ENCODE peak calls at places on chromosome 20, in seven cellular contexts. T, C, O, R, L, J and K are unnamed samples.

GRCh38 chr20:10447028-10447427 is 11.9 kb downstream of the SLX4IP start:
- DNase-seq in O (peak; percentile 82), C (no peak), J (peak; percentile 67), L (no peak), T (peak; percentile 51), R (peak; percentile 77), K (peak; percentile 70)

GRCh38 chr20:53914091-53914860 is 156.1 kb downstream of the BCAS1 start:
- DNase-seq in J (no peak), R (peak; percentile 69), C (no peak), T (peak; percentile 43), L (no peak), O (peak; percentile 80), K (peak; percentile 69)

GRCh38 chr20:16262594-16262993 is 310.7 kb downstream of the KIF16B start:
- DNase-seq in O (no peak), R (no peak), L (no peak), J (no peak), T (no peak), C (no peak), K (no peak)

GRCh38 chr20:23923891-23924435 is 44.4 kb upstream of the CST5 start:
- DNase-seq in T (no peak), R (no peak), C (no peak), L (no peak), O (no peak), J (no peak), K (no peak)

GRCh38 chr20:61494763-61495595 is 242.9 kb downstream of the CDH4 start:
- DNase-seq in O (no peak), L (no peak), J (no peak), C (no peak), T (no peak), R (no peak), K (no peak)

GRCh38 chr20:50340586-50340985 is 150.0 kb downstream of the CEBPB start:
- DNase-seq in C (no peak), R (no peak), T (no peak), O (no peak), J (no peak), L (no peak), K (no peak)

GRCh38 chr20:64226686-64227576 is 28.6 kb upstream of the PCMTD2 start:
- DNase-seq in J (no peak), R (no peak), L (no peak), O (no peak), C (no peak), T (no peak), K (no peak)

GRCh38 chr20:49768204-49769124 is 44.2 kb upstream of the SLC9A8 start:
- DNase-seq in J (no peak), O (peak; percentile 89), L (peak; percentile 70), T (peak; percentile 92), R (peak; percentile 97), C (peak; percentile 90), K (peak; percentile 87)

GRCh38 chr20:11377761-11378160 is 539.9 kb upstream of the BTBD3 start:
- DNase-seq in J (no peak), T (no peak), L (no peak), C (no peak), R (no peak), O (no peak), K (no peak)

GRCh38 chr20:7650081-7650480 is 290.2 kb downstream of the HAO1 start:
- DNase-seq in T (no peak), R (no peak), J (no peak), C (no peak), O (no peak), L (no peak), K (no peak)

GRCh38 chr20:36825374-36826104 is 50.4 kb upstream of the TLDC2 start:
- DNase-seq in T (no peak), L (no peak), J (no peak), R (no peak), O (no peak), C (no peak), K (no peak)

GRCh38 chr20:62977613-62978558 is 25.4 kb downstream of the SLC17A9 start:
- DNase-seq in C (no peak), R (no peak), T (no peak), O (no peak), J (peak; percentile 51), L (no peak), K (no peak)

GRCh38 chr20:53828673-53829085 is 235.0 kb upstream of the ZNF217 start:
- DNase-seq in J (peak; percentile 29), L (no peak), C (no peak), T (peak; percentile 91), O (peak; percentile 93), R (peak; percentile 91), K (peak; percentile 94)

GRCh38 chr20:23637282-23638221 is at the start of gene CST3:
- DNase-seq in C (peak; percentile 91), T (peak; percentile 89), R (peak; percentile 94), L (peak; percentile 96), J (peak; percentile 68), O (peak; percentile 87), K (peak; percentile 93)

GRCh38 chr20:6579824-6580223 is 187.7 kb upstream of the BMP2 start:
- DNase-seq in O (peak; percentile 39), L (no peak), J (no peak), R (peak; percentile 55), C (no peak), T (no peak), K (no peak)

GRCh38 chr20:53599039-53599362 is 5.4 kb upstream of the ZNF217 start:
- DNase-seq in L (peak; percentile 12), T (no peak), R (no peak), O (no peak), C (no peak), J (no peak), K (no peak)

GRCh38 chr20:23658989-23659609 is 21.3 kb upstream of the CST3 start:
- DNase-seq in L (no peak), C (no peak), J (no peak), R (no peak), O (no peak), T (no peak), K (no peak)

GRCh38 chr20:38685853-38686473 is 38.3 kb upstream of the SLC32A1 start:
- DNase-seq in J (no peak), R (peak; percentile 69), T (peak; percentile 43), O (peak; percentile 38), L (peak; percentile 46), C (peak; percentile 46), K (peak; percentile 57)

GRCh38 chr20:6848992-6849391 is 81.5 kb downstream of the BMP2 start:
- DNase-seq in C (no peak), L (no peak), T (no peak), R (no peak), O (no peak), J (no peak), K (no peak)

GRCh38 chr20:31675828-31676533 is 38.3 kb downstream of the COX4I2 start:
- DNase-seq in L (no peak), C (peak; percentile 39), O (peak; percentile 52), R (peak; percentile 83), J (no peak), T (peak; percentile 76), K (peak; percentile 20)

GRCh38 chr20:57381596-57382503 is 9.3 kb upstream of the RBM38 start:
- DNase-seq in O (peak; percentile 40), T (peak; percentile 68), R (peak; percentile 81), L (peak; percentile 86), C (peak; percentile 73), J (peak; percentile 39), K (peak; percentile 74)

GRCh38 chr20:63540417-63541186 is 3.4 kb upstream of the PTK6 start:
- DNase-seq in J (no peak), L (no peak), R (no peak), T (peak; percentile 50), C (no peak), O (no peak), K (peak; percentile 69)

GRCh38 chr20:2217857-2218529 is 77.8 kb upstream of the TGM3 start:
- DNase-seq in T (no peak), L (no peak), O (no peak), R (no peak), J (no peak), C (peak; percentile 43), K (no peak)

GRCh38 chr20:24942679-24943078 is 6.4 kb upstream of the CST7 start:
- DNase-seq in J (no peak), O (no peak), T (no peak), R (no peak), C (no peak), L (no peak), K (no peak)
- H3K9me3 ChIP-seq in J (peaks cover 5% of the 10 kb centered on the region), O (no peaks in the 10 kb centered on the region), T (peaks cover 10% of the 10 kb centered on the region), R (no peaks in the 10 kb centered on the region), C (no peaks in the 10 kb centered on the region), L (no peaks in the 10 kb centered on the region), K (no peaks in the 10 kb centered on the region)

DNA sequence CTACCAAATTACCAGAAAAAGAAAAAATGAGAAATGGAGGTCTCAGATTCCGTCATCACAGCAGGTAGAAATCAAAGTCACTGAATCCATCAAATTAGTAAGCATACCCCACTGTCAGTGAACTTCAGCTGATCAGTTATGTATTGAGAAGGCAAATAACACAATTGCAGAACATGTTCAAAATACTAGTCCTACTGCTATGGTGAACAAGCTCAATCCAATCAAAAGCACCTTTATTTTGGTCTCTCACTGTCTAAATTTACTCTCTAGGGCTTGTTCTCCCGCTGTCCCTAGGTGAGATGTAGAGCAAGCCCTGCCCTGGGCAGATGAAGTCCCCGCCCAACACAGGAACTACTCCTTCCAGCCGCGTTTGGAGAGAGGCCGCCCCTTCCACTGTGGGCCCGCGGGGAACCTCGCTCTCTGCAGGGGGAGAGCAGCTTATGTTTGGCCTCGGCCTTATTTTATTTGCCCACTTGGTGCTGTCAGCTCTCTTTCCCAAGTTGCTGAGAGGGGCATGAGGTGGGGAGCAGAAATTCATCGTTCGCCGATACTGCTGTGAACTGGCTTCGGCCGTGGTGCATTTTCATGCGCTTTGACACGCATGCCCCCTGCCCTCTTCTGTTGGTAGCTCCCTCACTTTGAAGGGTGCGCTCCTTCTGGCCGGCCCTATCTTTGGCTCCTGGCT is 14.3 kb upstream of the MAP1LC3A start:
- DNase-seq in C (no peak), L (no peak), T (no peak), O (no peak), J (no peak), R (peak; percentile 24), K (no peak)
- H3K4me3 ChIP-seq in C (no peak overlapping the region), L (no peak overlapping the region), T (no peak overlapping the region), O (no peak overlapping the region), J (no peak overlapping the region), R (no peak overlapping the region), K (no peak overlapping the region)

GRCh38 chr20:30484749-30485070 is 772.8 kb upstream of the DEFB115 start:
- DNase-seq in L (no peak), J (no peak), R (no peak), O (no peak), T (no peak), C (no peak), K (no peak)
- H3K9me3 ChIP-seq in L (no peaks in the 10 kb centered on the region), J (no peaks in the 10 kb centered on the region), R (no peaks in the 10 kb centered on the region), O (no peaks in the 10 kb centered on the region), T (peaks cover 6% of the 10 kb centered on the region), C (no peaks in the 10 kb centered on the region), K (no peaks in the 10 kb centered on the region)

GRCh38 chr20:48025661-48026060 is 240.4 kb upstream of the SULF2 start:
- DNase-seq in C (no peak), J (no peak), R (peak; percentile 67), T (peak; percentile 67), L (no peak), O (peak; percentile 89), K (peak; percentile 76)

GRCh38 chr20:48019940-48020339 is 234.7 kb upstream of the SULF2 start:
- DNase-seq in R (no peak), C (no peak), J (no peak), L (no peak), T (no peak), O (no peak), K (no peak)

GRCh38 chr20:48026981-48027592 is 241.8 kb upstream of the SULF2 start:
- DNase-seq in C (no peak), R (peak; percentile 32), O (peak; percentile 57), T (no peak), L (no peak), J (no peak), K (no peak)

GRCh38 chr20:48019496-48019895 is 234.2 kb upstream of the SULF2 start:
- DNase-seq in O (peak; percentile 66), T (no peak), C (no peak), J (no peak), R (no peak), L (no peak), K (no peak)

GRCh38 chr20:48025061-48025515 is 239.8 kb upstream of the SULF2 start:
- DNase-seq in C (peak; percentile 91), L (no peak), T (peak; percentile 85), O (peak; percentile 98), R (peak; percentile 95), J (no peak), K (peak; percentile 92)
- H3K4me3 ChIP-seq in C (peak overlapping the region; percentile 34), L (no peak overlapping the region), T (peak overlapping the region; percentile 52), O (no peak overlapping the region), R (no peak overlapping the region), J (no peak overlapping the region), K (peak overlapping the region; percentile 51)